ENCODE peak calls at places on chromosomes 2 and 18, in five cellular contexts. One of them, this sample, is unnamed.

GRCh38 chr18:44624052-44624451 is 56.6 kb upstream of the SETBP1 start:
- DNase-seq in H1: no peak
- DNase-seq in NT2/D1: no peak
- DNase-seq in HepG2: no peak
- DNase-seq in GM12878: no peak
- DNase-seq in this sample: no peak

GRCh38 chr2:165539985-165540384 is 70.5 kb downstream of the CSRNP3 start:
- DNase-seq in H1: no peak
- DNase-seq in NT2/D1: no peak
- DNase-seq in HepG2: no peak
- DNase-seq in GM12878: no peak
- DNase-seq in this sample: no peak

GRCh38 chr18:49031511-49032188 is 80.9 kb upstream of the SMAD7 start:
- DNase-seq in H1: no peak
- DNase-seq in NT2/D1: no peak
- DNase-seq in HepG2: no peak
- DNase-seq in GM12878: no peak
- DNase-seq in this sample: no peak

GRCh38 chr18:50286391-50287027 is 983 bp downstream of the CXXC1 start:
- DNase-seq in H1: no peak
- DNase-seq in NT2/D1: no peak
- DNase-seq in HepG2: no peak
- DNase-seq in GM12878: no peak
- DNase-seq in this sample: no peak

GRCh38 chr2:168470188-168470879 is 14.3 kb downstream of the CERS6 start:
- DNase-seq in H1: no peak
- DNase-seq in NT2/D1: peak
- DNase-seq in HepG2: no peak
- DNase-seq in GM12878: no peak
- DNase-seq in this sample: no peak

GRCh38 chr2:45009928-45010705 is 865 bp upstream of the SIX2 start:
- DNase-seq in H1: no peak
- DNase-seq in NT2/D1: no peak
- DNase-seq in HepG2: no peak
- DNase-seq in GM12878: no peak
- DNase-seq in this sample: peak

GRCh38 chr18:57657566-57657965 is 35.9 kb upstream of the NARS1 start:
- DNase-seq in H1: no peak
- DNase-seq in NT2/D1: no peak
- DNase-seq in HepG2: no peak
- DNase-seq in GM12878: no peak
- DNase-seq in this sample: no peak

GRCh38 chr2:33911327-33911726 is 312.2 kb upstream of the FAM98A start:
- DNase-seq in H1: no peak
- DNase-seq in NT2/D1: no peak
- DNase-seq in HepG2: no peak
- DNase-seq in GM12878: no peak
- DNase-seq in this sample: no peak

GRCh38 chr2:96115631-96116423 is 544 bp downstream of the ADRA2B start:
- DNase-seq in H1: no peak
- DNase-seq in NT2/D1: no peak
- DNase-seq in HepG2: no peak
- DNase-seq in GM12878: no peak
- DNase-seq in this sample: no peak

GRCh38 chr18:31244737-31245432 is 73.1 kb upstream of the DSG1 start:
- DNase-seq in H1: no peak
- DNase-seq in NT2/D1: no peak
- DNase-seq in HepG2: peak
- DNase-seq in GM12878: no peak
- DNase-seq in this sample: no peak

GRCh38 chr2:189673661-189674373 is 653 bp upstream of the ANKAR start:
- DNase-seq in H1: no peak
- DNase-seq in NT2/D1: no peak
- DNase-seq in HepG2: no peak
- DNase-seq in GM12878: no peak
- DNase-seq in this sample: no peak

GRCh38 chr2:201558665-201559064 is 84.6 kb downstream of the TMEM237 start:
- DNase-seq in H1: no peak
- DNase-seq in NT2/D1: no peak
- DNase-seq in HepG2: no peak
- DNase-seq in GM12878: no peak
- DNase-seq in this sample: no peak

GRCh38 chr2:163347982-163348842 is 387.6 kb downstream of the FIGN start:
- DNase-seq in H1: peak
- DNase-seq in NT2/D1: peak
- DNase-seq in HepG2: no peak
- DNase-seq in GM12878: no peak
- DNase-seq in this sample: peak

GRCh38 chr18:70132999-70133398 is 72.5 kb downstream of the RTTN start:
- DNase-seq in H1: no peak
- DNase-seq in NT2/D1: no peak
- DNase-seq in HepG2: peak
- DNase-seq in GM12878: no peak
- DNase-seq in this sample: no peak

GRCh38 chr2:27231921-27232320 is 14.8 kb downstream of the CAD start:
- DNase-seq in H1: no peak
- DNase-seq in NT2/D1: no peak
- DNase-seq in HepG2: no peak
- DNase-seq in GM12878: no peak
- DNase-seq in this sample: no peak

GRCh38 chr2:217839750-217840107 is 163.1 kb downstream of the TNS1 start:
- DNase-seq in H1: no peak
- DNase-seq in NT2/D1: no peak
- DNase-seq in HepG2: no peak
- DNase-seq in GM12878: no peak
- DNase-seq in this sample: no peak

GRCh38 chr18:75607701-75608100 is 180.2 kb upstream of the SMIM21 start:
- DNase-seq in H1: no peak
- DNase-seq in NT2/D1: no peak
- DNase-seq in HepG2: no peak
- DNase-seq in GM12878: no peak
- DNase-seq in this sample: no peak

DNA sequence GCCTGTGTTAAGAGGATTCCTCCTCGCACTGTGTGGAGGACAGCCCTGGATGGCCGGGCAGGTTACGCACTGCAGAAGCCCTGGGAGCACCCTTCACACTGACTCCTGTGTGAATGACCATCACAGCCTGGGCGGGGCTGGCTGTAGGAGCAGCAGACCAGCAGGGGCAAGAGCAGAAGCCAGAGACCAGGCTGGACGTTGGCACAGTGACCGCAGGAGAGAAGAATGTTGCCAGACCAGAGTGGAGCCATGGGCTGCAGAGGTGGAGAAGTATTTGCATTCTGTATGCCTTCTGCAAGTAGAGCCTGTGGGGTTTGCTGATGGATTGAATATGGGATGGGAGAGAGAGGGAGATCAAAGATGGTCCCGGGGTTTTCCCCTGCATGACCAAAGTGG is 23.1 kb downstream of the LRRFIP1 start:
- DNase-seq in H1: no peak
- DNase-seq in NT2/D1: no peak
- DNase-seq in HepG2: no peak
- DNase-seq in GM12878: no peak
- DNase-seq in this sample: no peak
- TF ChIP-seq SUZ12 in H1: no peak
- TF ChIP-seq SUZ12 in NT2/D1: no peak
- TF ChIP-seq SUZ12 in HepG2: no peak
- TF ChIP-seq SUZ12 in GM12878: no peak
- TF ChIP-seq SUZ12 in this sample: no peak

GRCh38 chr2:219451626-219452360 is 17.1 kb downstream of the SPEG start:
- DNase-seq in H1: no peak
- DNase-seq in NT2/D1: no peak
- DNase-seq in HepG2: no peak
- DNase-seq in GM12878: no peak
- DNase-seq in this sample: no peak
- TF ChIP-seq SUZ12 in H1: no peak
- TF ChIP-seq SUZ12 in NT2/D1: no peak
- TF ChIP-seq SUZ12 in HepG2: no peak
- TF ChIP-seq SUZ12 in GM12878: no peak
- TF ChIP-seq SUZ12 in this sample: no peak

GRCh38 chr18:34098109-34098508 is 126.6 kb downstream of the NOL4 start:
- DNase-seq in H1: no peak
- DNase-seq in NT2/D1: no peak
- DNase-seq in HepG2: no peak
- DNase-seq in GM12878: no peak
- DNase-seq in this sample: no peak
- TF ChIP-seq SUZ12 in H1: no peak
- TF ChIP-seq SUZ12 in NT2/D1: no peak
- TF ChIP-seq SUZ12 in HepG2: no peak
- TF ChIP-seq SUZ12 in GM12878: no peak
- TF ChIP-seq SUZ12 in this sample: no peak

GRCh38 chr2:10911291-10912075 is at the start of gene KCNF1:
- DNase-seq in H1: no peak
- DNase-seq in NT2/D1: peak
- DNase-seq in HepG2: peak
- DNase-seq in GM12878: no peak
- DNase-seq in this sample: peak
- TF ChIP-seq SUZ12 in H1: peak
- TF ChIP-seq SUZ12 in NT2/D1: no peak
- TF ChIP-seq SUZ12 in HepG2: no peak
- TF ChIP-seq SUZ12 in GM12878: peak
- TF ChIP-seq SUZ12 in this sample: no peak

GRCh38 chr2:1593371-1594205 is 150.7 kb downstream of the PXDN start:
- DNase-seq in H1: no peak
- DNase-seq in NT2/D1: peak
- DNase-seq in HepG2: no peak
- DNase-seq in GM12878: no peak
- DNase-seq in this sample: no peak
- TF ChIP-seq SUZ12 in H1: no peak
- TF ChIP-seq SUZ12 in NT2/D1: no peak
- TF ChIP-seq SUZ12 in HepG2: no peak
- TF ChIP-seq SUZ12 in GM12878: no peak
- TF ChIP-seq SUZ12 in this sample: no peak

GRCh38 chr18:68797901-68798300 is at the start of gene CCDC102B:
- DNase-seq in H1: no peak
- DNase-seq in NT2/D1: no peak
- DNase-seq in HepG2: no peak
- DNase-seq in GM12878: no peak
- DNase-seq in this sample: no peak
- TF ChIP-seq SUZ12 in H1: no peak
- TF ChIP-seq SUZ12 in NT2/D1: no peak
- TF ChIP-seq SUZ12 in HepG2: no peak
- TF ChIP-seq SUZ12 in GM12878: no peak
- TF ChIP-seq SUZ12 in this sample: no peak

DNA sequence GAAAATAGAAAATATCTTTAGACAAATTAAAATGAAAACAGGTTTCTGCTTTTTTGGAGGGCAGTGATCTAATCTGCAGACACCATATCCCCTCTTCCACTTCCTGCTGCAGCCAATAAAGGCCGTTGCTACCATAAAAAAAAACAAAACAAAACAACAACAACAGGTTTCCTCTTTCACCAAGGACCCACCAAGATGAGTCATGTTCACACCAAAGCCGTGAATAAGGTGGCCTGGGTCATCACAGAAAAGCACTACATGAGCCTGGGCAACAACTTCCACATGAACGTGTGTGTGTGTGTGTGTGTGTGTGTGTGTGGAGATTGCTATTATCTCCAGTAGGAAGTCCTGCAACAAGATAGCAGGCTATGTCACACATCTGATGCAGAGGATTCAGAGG is 24.8 kb upstream of the TFCP2L1 start:
- DNase-seq in H1: no peak
- DNase-seq in NT2/D1: no peak
- DNase-seq in HepG2: no peak
- DNase-seq in GM12878: no peak
- DNase-seq in this sample: no peak
- TF ChIP-seq SUZ12 in H1: no peak
- TF ChIP-seq SUZ12 in NT2/D1: no peak
- TF ChIP-seq SUZ12 in HepG2: no peak
- TF ChIP-seq SUZ12 in GM12878: no peak
- TF ChIP-seq SUZ12 in this sample: no peak

DNA sequence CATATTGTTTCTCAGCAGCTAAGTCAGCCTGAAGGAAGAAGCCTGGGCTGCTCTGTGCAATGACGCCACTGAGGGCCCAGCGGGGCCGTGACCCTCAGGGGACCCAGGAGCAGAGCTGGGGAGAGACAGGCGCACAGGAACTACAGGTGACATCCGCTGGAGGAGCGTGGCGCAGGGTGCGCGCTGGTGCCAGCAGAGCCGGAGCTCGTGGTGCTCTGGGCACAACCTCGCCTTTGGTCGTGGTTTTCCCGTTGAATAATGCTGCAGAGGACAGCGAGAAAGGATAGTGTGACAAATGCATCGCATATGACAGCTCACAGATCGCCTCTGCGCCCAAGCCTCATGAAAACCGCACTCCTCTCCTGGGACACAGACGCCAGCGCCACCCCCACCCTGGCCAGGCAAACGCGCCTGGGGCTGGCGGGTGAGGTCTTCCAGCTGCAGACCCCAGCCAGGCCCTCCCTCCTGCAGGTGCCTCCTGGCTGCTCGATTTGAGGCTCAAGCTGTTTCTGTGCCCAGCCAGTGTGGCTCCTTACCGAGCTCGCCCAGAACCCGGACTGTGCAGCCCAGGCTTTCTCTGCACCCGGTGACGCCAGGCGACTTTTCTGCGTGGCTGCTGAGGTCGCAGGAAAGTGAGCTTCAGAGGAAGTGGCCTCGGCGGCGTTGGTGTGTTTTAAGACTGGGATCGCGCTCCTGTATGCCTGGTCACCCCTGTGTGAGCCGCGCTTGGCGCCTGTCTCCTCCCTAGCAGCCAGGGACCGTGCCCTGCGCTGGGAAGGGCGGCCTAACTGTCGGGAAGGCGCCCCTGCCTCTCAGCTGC is 583.1 kb upstream of the HS6ST1 start:
- DNase-seq in H1: no peak
- DNase-seq in NT2/D1: no peak
- DNase-seq in HepG2: no peak
- DNase-seq in GM12878: no peak
- DNase-seq in this sample: no peak
- TF ChIP-seq SUZ12 in H1: no peak
- TF ChIP-seq SUZ12 in NT2/D1: no peak
- TF ChIP-seq SUZ12 in HepG2: no peak
- TF ChIP-seq SUZ12 in GM12878: no peak
- TF ChIP-seq SUZ12 in this sample: no peak

GRCh38 chr2:171956135-171956830 is 34.0 kb downstream of the HAT1 start:
- DNase-seq in H1: no peak
- DNase-seq in NT2/D1: no peak
- DNase-seq in HepG2: no peak
- DNase-seq in GM12878: no peak
- DNase-seq in this sample: no peak

GRCh38 chr2:171959998-171960397 is 37.7 kb downstream of the HAT1 start:
- DNase-seq in H1: no peak
- DNase-seq in NT2/D1: no peak
- DNase-seq in HepG2: no peak
- DNase-seq in GM12878: no peak
- DNase-seq in this sample: no peak

GRCh38 chr2:171958475-171958874 is 36.2 kb downstream of the HAT1 start:
- DNase-seq in H1: no peak
- DNase-seq in NT2/D1: no peak
- DNase-seq in HepG2: no peak
- DNase-seq in GM12878: no peak
- DNase-seq in this sample: no peak

GRCh38 chr2:171960570-171960969 is 38.3 kb downstream of the HAT1 start:
- DNase-seq in H1: no peak
- DNase-seq in NT2/D1: no peak
- DNase-seq in HepG2: no peak
- DNase-seq in GM12878: no peak
- DNase-seq in this sample: no peak

GRCh38 chr2:171957061-171957460 is 34.8 kb downstream of the HAT1 start:
- DNase-seq in H1: no peak
- DNase-seq in NT2/D1: no peak
- DNase-seq in HepG2: peak
- DNase-seq in GM12878: no peak
- DNase-seq in this sample: no peak
- TF ChIP-seq SUZ12 in H1: no peak
- TF ChIP-seq SUZ12 in NT2/D1: no peak
- TF ChIP-seq SUZ12 in HepG2: no peak
- TF ChIP-seq SUZ12 in GM12878: no peak
- TF ChIP-seq SUZ12 in this sample: no peak

GRCh38 chr2:25372405-25373268 is 30.9 kb upstream of the DNMT3A start:
- DNase-seq in H1: no peak
- DNase-seq in NT2/D1: no peak
- DNase-seq in HepG2: no peak
- DNase-seq in GM12878: no peak
- DNase-seq in this sample: no peak
- TF ChIP-seq SUZ12 in H1: no peak
- TF ChIP-seq SUZ12 in NT2/D1: no peak
- TF ChIP-seq SUZ12 in HepG2: no peak
- TF ChIP-seq SUZ12 in GM12878: no peak
- TF ChIP-seq SUZ12 in this sample: no peak

This sample was measured in HEK293T.